ENCODE peak calls at places on chromosome 2, in eight cellular contexts. One of them, this sample, is unnamed.
A peak's percentile ranks its signal among the peaks of the same experiment; 100 is the strongest.

GRCh38 chr2:176106636-176107539 is at the start of gene HOXD11:
- DNase-seq in cardiac fibroblast: peak; percentile 24
- DNase-seq in ovary: no peak
- DNase-seq in left lung: peak; percentile 71
- DNase-seq in adrenal gland: no peak
- DNase-seq in colonic mucosa: peak; percentile 41
- DNase-seq in CD8-positive, alpha-beta T cell: no peak
- DNase-seq in astrocyte of the spinal cord: no peak
- DNase-seq in this sample: peak; percentile 68

GRCh38 chr2:205358351-205358815 is 323.9 kb upstream of the NRP2 start:
- DNase-seq in left lung: no peak
- DNase-seq in ovary: no peak
- DNase-seq in colonic mucosa: no peak
- DNase-seq in cardiac fibroblast: peak; percentile 53
- DNase-seq in adrenal gland: no peak
- DNase-seq in CD8-positive, alpha-beta T cell: no peak
- DNase-seq in astrocyte of the spinal cord: peak; percentile 18
- DNase-seq in this sample: no peak

GRCh38 chr2:85413592-85414421 is 3.6 kb upstream of the CAPG start:
- DNase-seq in left lung: peak; percentile 90
- DNase-seq in cardiac fibroblast: peak; percentile 32
- DNase-seq in ovary: peak; percentile 74
- DNase-seq in colonic mucosa: peak; percentile 75
- DNase-seq in astrocyte of the spinal cord: peak; percentile 60
- DNase-seq in adrenal gland: no peak
- DNase-seq in CD8-positive, alpha-beta T cell: no peak
- DNase-seq in this sample: peak; percentile 80

GRCh38 chr2:167484875-167485274 is 596.6 kb downstream of the XIRP2 start:
- DNase-seq in adrenal gland: no peak
- DNase-seq in colonic mucosa: no peak
- DNase-seq in ovary: no peak
- DNase-seq in astrocyte of the spinal cord: no peak
- DNase-seq in left lung: no peak
- DNase-seq in CD8-positive, alpha-beta T cell: no peak
- DNase-seq in cardiac fibroblast: no peak
- DNase-seq in this sample: no peak

GRCh38 chr2:64637931-64638330 is 15.8 kb downstream of the SERTAD2 start:
- DNase-seq in astrocyte of the spinal cord: no peak
- DNase-seq in adrenal gland: peak; percentile 54
- DNase-seq in ovary: no peak
- DNase-seq in cardiac fibroblast: peak; percentile 18
- DNase-seq in left lung: peak; percentile 30
- DNase-seq in CD8-positive, alpha-beta T cell: no peak
- DNase-seq in colonic mucosa: no peak
- DNase-seq in this sample: no peak

GRCh38 chr2:152335851-152336102 is 803 bp downstream of the FMNL2 start:
- DNase-seq in ovary: peak; percentile 66
- DNase-seq in left lung: no peak
- DNase-seq in astrocyte of the spinal cord: no peak
- DNase-seq in CD8-positive, alpha-beta T cell: no peak
- DNase-seq in adrenal gland: no peak
- DNase-seq in colonic mucosa: peak; percentile 30
- DNase-seq in cardiac fibroblast: no peak
- DNase-seq in this sample: no peak

GRCh38 chr2:18918280-18918679 is 328.9 kb upstream of the NT5C1B start:
- DNase-seq in left lung: no peak
- DNase-seq in CD8-positive, alpha-beta T cell: no peak
- DNase-seq in cardiac fibroblast: no peak
- DNase-seq in colonic mucosa: no peak
- DNase-seq in astrocyte of the spinal cord: no peak
- DNase-seq in adrenal gland: no peak
- DNase-seq in ovary: no peak
- DNase-seq in this sample: no peak

GRCh38 chr2:212346865-212347264 is 191.7 kb downstream of the ERBB4 start:
- DNase-seq in ovary: no peak
- DNase-seq in adrenal gland: no peak
- DNase-seq in colonic mucosa: no peak
- DNase-seq in cardiac fibroblast: no peak
- DNase-seq in CD8-positive, alpha-beta T cell: no peak
- DNase-seq in astrocyte of the spinal cord: no peak
- DNase-seq in left lung: no peak
- DNase-seq in this sample: no peak

GRCh38 chr2:239279508-239280295 is 121.1 kb downstream of the HDAC4 start:
- DNase-seq in adrenal gland: no peak
- DNase-seq in colonic mucosa: peak; percentile 17
- DNase-seq in CD8-positive, alpha-beta T cell: no peak
- DNase-seq in astrocyte of the spinal cord: no peak
- DNase-seq in ovary: no peak
- DNase-seq in left lung: no peak
- DNase-seq in cardiac fibroblast: no peak
- DNase-seq in this sample: no peak

GRCh38 chr2:39171618-39172017 is 50.8 kb upstream of the SOS1 start:
- DNase-seq in astrocyte of the spinal cord: no peak
- DNase-seq in adrenal gland: no peak
- DNase-seq in colonic mucosa: no peak
- DNase-seq in left lung: no peak
- DNase-seq in ovary: no peak
- DNase-seq in CD8-positive, alpha-beta T cell: no peak
- DNase-seq in cardiac fibroblast: no peak
- DNase-seq in this sample: no peak

GRCh38 chr2:37625156-37625555 is 46.3 kb downstream of the CDC42EP3 start:
- DNase-seq in left lung: no peak
- DNase-seq in CD8-positive, alpha-beta T cell: no peak
- DNase-seq in ovary: no peak
- DNase-seq in astrocyte of the spinal cord: peak; percentile 73
- DNase-seq in colonic mucosa: no peak
- DNase-seq in adrenal gland: no peak
- DNase-seq in cardiac fibroblast: peak; percentile 85
- DNase-seq in this sample: peak; percentile 84

DNA sequence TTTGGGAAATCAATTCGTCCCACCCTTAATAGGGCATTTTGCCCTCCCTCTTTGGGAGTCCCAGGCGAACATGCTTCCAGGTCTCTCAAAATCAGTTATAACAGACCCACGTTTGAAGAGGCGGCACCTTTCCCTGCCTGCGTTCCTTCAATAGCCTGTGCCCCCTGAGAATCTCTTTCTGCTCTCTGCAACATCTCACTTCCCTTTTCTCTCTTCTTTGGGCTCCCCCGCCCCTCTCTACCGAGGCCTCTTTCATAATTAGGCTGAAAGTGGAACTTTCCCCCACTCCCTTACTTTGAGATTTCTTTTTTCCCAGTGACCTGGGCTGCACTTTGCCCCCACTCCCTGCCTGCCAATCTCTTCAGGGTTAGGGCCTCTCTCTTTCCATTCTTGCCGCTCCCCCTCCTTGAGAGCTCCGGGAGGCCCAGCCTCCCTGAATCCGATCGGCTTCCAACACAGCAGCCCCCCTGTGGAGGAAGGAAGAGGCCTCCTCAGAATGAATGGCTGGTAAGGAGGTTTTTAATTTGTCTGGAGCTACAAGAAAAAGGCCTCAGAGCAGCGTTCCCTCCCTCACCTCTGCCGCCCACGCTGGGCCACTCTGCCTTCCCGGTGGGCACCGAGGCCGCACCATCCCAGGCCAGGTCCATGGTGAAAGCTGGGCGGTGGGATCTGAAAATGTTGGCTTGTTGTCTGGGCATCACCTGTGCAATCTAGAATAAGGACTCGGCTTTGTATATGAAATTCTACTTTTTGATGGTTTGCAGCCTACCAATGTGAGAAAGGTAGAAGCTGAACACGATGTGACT is 162.6 kb upstream of the SIX3 start:
- DNase-seq in ovary: no peak
- DNase-seq in colonic mucosa: no peak
- DNase-seq in left lung: no peak
- DNase-seq in astrocyte of the spinal cord: no peak
- DNase-seq in CD8-positive, alpha-beta T cell: no peak
- DNase-seq in cardiac fibroblast: no peak
- DNase-seq in adrenal gland: no peak
- DNase-seq in this sample: no peak
- H3K4me3 ChIP-seq in ovary: no peak overlapping the region
- H3K4me3 ChIP-seq in colonic mucosa: no peak overlapping the region
- H3K4me3 ChIP-seq in left lung: no peak overlapping the region
- H3K4me3 ChIP-seq in astrocyte of the spinal cord: no peak overlapping the region
- H3K4me3 ChIP-seq in CD8-positive, alpha-beta T cell: no peak overlapping the region
- H3K4me3 ChIP-seq in cardiac fibroblast: no peak overlapping the region
- H3K4me3 ChIP-seq in adrenal gland: no peak overlapping the region
- H3K4me3 ChIP-seq in this sample: no peak overlapping the region

GRCh38 chr2:105761931-105762515 is 17.3 kb downstream of the NCK2 start:
- DNase-seq in adrenal gland: no peak
- DNase-seq in astrocyte of the spinal cord: peak; percentile 59
- DNase-seq in CD8-positive, alpha-beta T cell: no peak
- DNase-seq in ovary: no peak
- DNase-seq in cardiac fibroblast: peak; percentile 37
- DNase-seq in left lung: no peak
- DNase-seq in colonic mucosa: no peak
- DNase-seq in this sample: no peak

GRCh38 chr2:105766300-105766866 is 21.7 kb downstream of the NCK2 start:
- DNase-seq in ovary: no peak
- DNase-seq in left lung: no peak
- DNase-seq in cardiac fibroblast: no peak
- DNase-seq in adrenal gland: no peak
- DNase-seq in colonic mucosa: no peak
- DNase-seq in astrocyte of the spinal cord: no peak
- DNase-seq in CD8-positive, alpha-beta T cell: no peak
- DNase-seq in this sample: no peak

GRCh38 chr2:105765415-105766299 is 20.9 kb downstream of the NCK2 start:
- DNase-seq in cardiac fibroblast: no peak
- DNase-seq in ovary: no peak
- DNase-seq in astrocyte of the spinal cord: no peak
- DNase-seq in CD8-positive, alpha-beta T cell: no peak
- DNase-seq in adrenal gland: no peak
- DNase-seq in colonic mucosa: no peak
- DNase-seq in left lung: no peak
- DNase-seq in this sample: no peak

GRCh38 chr2:105763076-105763475 is 18.4 kb downstream of the NCK2 start:
- DNase-seq in ovary: no peak
- DNase-seq in CD8-positive, alpha-beta T cell: no peak
- DNase-seq in adrenal gland: no peak
- DNase-seq in left lung: no peak
- DNase-seq in colonic mucosa: no peak
- DNase-seq in astrocyte of the spinal cord: no peak
- DNase-seq in cardiac fibroblast: no peak
- DNase-seq in this sample: no peak

DNA sequence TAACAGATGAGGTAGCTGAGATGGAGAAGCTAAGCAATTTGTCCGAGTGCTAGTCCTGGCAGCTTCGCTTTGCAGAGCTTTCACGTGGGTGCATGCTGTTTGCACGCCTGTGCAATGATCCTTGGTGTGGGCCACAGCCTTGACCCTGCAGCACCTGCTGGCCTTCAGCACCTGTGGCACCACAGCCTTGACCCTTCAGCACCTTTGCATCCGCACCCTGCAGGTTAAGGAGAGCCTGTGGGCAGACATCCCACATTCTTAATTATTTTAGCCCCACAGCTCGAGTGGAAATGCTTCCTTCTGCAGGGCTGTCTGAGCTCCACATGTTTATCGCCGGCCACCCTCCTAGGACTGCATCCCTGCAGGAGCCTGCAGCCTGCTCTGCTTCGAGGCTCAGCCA is 19.3 kb downstream of the NCK2 start:
- DNase-seq in CD8-positive, alpha-beta T cell: no peak
- DNase-seq in astrocyte of the spinal cord: no peak
- DNase-seq in cardiac fibroblast: no peak
- DNase-seq in adrenal gland: no peak
- DNase-seq in colonic mucosa: no peak
- DNase-seq in left lung: no peak
- DNase-seq in ovary: no peak
- DNase-seq in this sample: no peak
- H3K4me3 ChIP-seq in CD8-positive, alpha-beta T cell: peak overlapping the region; percentile 10
- H3K4me3 ChIP-seq in astrocyte of the spinal cord: no peak overlapping the region
- H3K4me3 ChIP-seq in cardiac fibroblast: no peak overlapping the region
- H3K4me3 ChIP-seq in adrenal gland: no peak overlapping the region
- H3K4me3 ChIP-seq in colonic mucosa: no peak overlapping the region
- H3K4me3 ChIP-seq in left lung: no peak overlapping the region
- H3K4me3 ChIP-seq in ovary: no peak overlapping the region
- H3K4me3 ChIP-seq in this sample: no peak overlapping the region

GRCh38 chr2:17470855-17471641 is 47.2 kb downstream of the RAD51AP2 start:
- DNase-seq in left lung: no peak
- DNase-seq in colonic mucosa: no peak
- DNase-seq in ovary: no peak
- DNase-seq in cardiac fibroblast: peak; percentile 74
- DNase-seq in astrocyte of the spinal cord: peak; percentile 75
- DNase-seq in CD8-positive, alpha-beta T cell: no peak
- DNase-seq in adrenal gland: no peak
- DNase-seq in this sample: peak; percentile 58
- H3K4me3 ChIP-seq in left lung: no peak overlapping the region
- H3K4me3 ChIP-seq in colonic mucosa: no peak overlapping the region
- H3K4me3 ChIP-seq in ovary: no peak overlapping the region
- H3K4me3 ChIP-seq in cardiac fibroblast: no peak overlapping the region
- H3K4me3 ChIP-seq in astrocyte of the spinal cord: no peak overlapping the region
- H3K4me3 ChIP-seq in CD8-positive, alpha-beta T cell: no peak overlapping the region
- H3K4me3 ChIP-seq in adrenal gland: no peak overlapping the region
- H3K4me3 ChIP-seq in this sample: no peak overlapping the region

GRCh38 chr2:27412419-27413152 is 3.2 kb upstream of the PPM1G start:
- DNase-seq in cardiac fibroblast: no peak
- DNase-seq in CD8-positive, alpha-beta T cell: no peak
- DNase-seq in colonic mucosa: no peak
- DNase-seq in adrenal gland: no peak
- DNase-seq in left lung: no peak
- DNase-seq in ovary: no peak
- DNase-seq in astrocyte of the spinal cord: no peak
- DNase-seq in this sample: no peak
- H3K4me3 ChIP-seq in cardiac fibroblast: no peak overlapping the region
- H3K4me3 ChIP-seq in CD8-positive, alpha-beta T cell: no peak overlapping the region
- H3K4me3 ChIP-seq in colonic mucosa: no peak overlapping the region
- H3K4me3 ChIP-seq in adrenal gland: no peak overlapping the region
- H3K4me3 ChIP-seq in left lung: no peak overlapping the region
- H3K4me3 ChIP-seq in ovary: no peak overlapping the region
- H3K4me3 ChIP-seq in astrocyte of the spinal cord: no peak overlapping the region
- H3K4me3 ChIP-seq in this sample: no peak overlapping the region

GRCh38 chr2:123915380-123915779 is 109.7 kb upstream of the CNTNAP5 start:
- DNase-seq in ovary: no peak
- DNase-seq in colonic mucosa: no peak
- DNase-seq in left lung: no peak
- DNase-seq in CD8-positive, alpha-beta T cell: no peak
- DNase-seq in adrenal gland: no peak
- DNase-seq in astrocyte of the spinal cord: no peak
- DNase-seq in cardiac fibroblast: no peak
- DNase-seq in this sample: no peak
- H3K4me3 ChIP-seq in ovary: no peak overlapping the region
- H3K4me3 ChIP-seq in colonic mucosa: no peak overlapping the region
- H3K4me3 ChIP-seq in left lung: no peak overlapping the region
- H3K4me3 ChIP-seq in CD8-positive, alpha-beta T cell: no peak overlapping the region
- H3K4me3 ChIP-seq in adrenal gland: no peak overlapping the region
- H3K4me3 ChIP-seq in astrocyte of the spinal cord: no peak overlapping the region
- H3K4me3 ChIP-seq in cardiac fibroblast: no peak overlapping the region
- H3K4me3 ChIP-seq in this sample: no peak overlapping the region

DNA sequence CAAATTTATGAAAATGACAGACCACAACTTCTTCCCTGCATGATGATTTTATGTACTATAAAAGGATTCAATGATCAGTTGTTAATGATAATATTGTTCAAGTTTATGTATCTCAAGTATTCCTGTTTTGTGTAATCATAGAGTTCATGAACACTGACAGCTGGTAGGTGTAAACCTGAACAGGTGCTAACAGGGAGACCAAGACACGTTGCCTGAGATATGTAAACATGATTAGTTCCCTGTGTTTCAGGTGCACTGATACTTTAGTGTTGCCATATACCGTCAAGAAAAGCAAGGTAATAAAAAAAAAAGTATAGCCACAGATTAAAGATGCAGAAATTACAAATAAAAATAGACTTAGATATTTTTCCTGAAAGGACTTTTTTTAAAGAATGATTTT is 131.8 kb downstream of the BAZ2B start:
- DNase-seq in cardiac fibroblast: no peak
- DNase-seq in colonic mucosa: no peak
- DNase-seq in ovary: no peak
- DNase-seq in CD8-positive, alpha-beta T cell: no peak
- DNase-seq in adrenal gland: no peak
- DNase-seq in astrocyte of the spinal cord: no peak
- DNase-seq in left lung: no peak
- DNase-seq in this sample: no peak
- H3K4me3 ChIP-seq in cardiac fibroblast: no peak overlapping the region
- H3K4me3 ChIP-seq in colonic mucosa: no peak overlapping the region
- H3K4me3 ChIP-seq in ovary: no peak overlapping the region
- H3K4me3 ChIP-seq in CD8-positive, alpha-beta T cell: no peak overlapping the region
- H3K4me3 ChIP-seq in adrenal gland: no peak overlapping the region
- H3K4me3 ChIP-seq in astrocyte of the spinal cord: no peak overlapping the region
- H3K4me3 ChIP-seq in left lung: no peak overlapping the region
- H3K4me3 ChIP-seq in this sample: no peak overlapping the region